ENCODE peak calls at places on chromosomes 5 and 9, in four cellular contexts. J is activated CD4-positive, alpha-beta memory T cell treated with anti-CD3 and anti-CD28 coated beads for 36 hours; W is renal cortical epithelial cell; N is T-helper 2 cell. G is an unnamed sample.

GRCh38 chr9:37650873-37651768 is at the start of gene FRMPD1:
- DNase-seq in J (peak), N (peak), W (peak), G (peak)

GRCh38 chr9:120310035-120310434 is 269.9 kb downstream of the CDK5RAP2 start:
- DNase-seq in W (no peak), J (no peak), N (no peak), G (no peak)

GRCh38 chr9:2132484-2133082 is 117.4 kb downstream of the SMARCA2 start:
- DNase-seq in N (no peak), J (no peak), W (peak), G (peak)

GRCh38 chr9:84315278-84315877 is 25.2 kb downstream of the SLC28A3 start:
- DNase-seq in N (peak), W (peak), J (peak), G (peak)

GRCh38 chr9:132857601-132858342 is 20.3 kb downstream of the AK8 start:
- DNase-seq in N (no peak), J (no peak), W (no peak), G (no peak)

GRCh38 chr9:131410051-131410491 is 16.2 kb downstream of the PRRC2B start:
- DNase-seq in N (peak), W (no peak), J (peak), G (no peak)

GRCh38 chr5:166992874-166993722 is 1298.3 kb upstream of the WWC1 start:
- DNase-seq in J (no peak), W (no peak), N (no peak), G (no peak)

GRCh38 chr5:55758231-55758630 is 20.4 kb downstream of the DDX4 start:
- DNase-seq in N (peak), W (no peak), J (no peak), G (no peak)

GRCh38 chr5:149445739-149446369 is 66.8 kb upstream of the IL17B start:
- DNase-seq in J (no peak), N (no peak), W (peak), G (peak)

GRCh38 chr5:95771109-95771708 is 40.1 kb downstream of the RHOBTB3 start:
- DNase-seq in N (no peak), J (no peak), W (peak), G (no peak)

GRCh38 chr9:78393340-78393739 is 96.4 kb downstream of the PSAT1 start:
- DNase-seq in W (no peak), N (no peak), J (no peak), G (no peak)

GRCh38 chr5:124962735-124963134 is 216.3 kb upstream of the ZNF608 start:
- DNase-seq in W (no peak), N (no peak), J (no peak), G (no peak)